ENCODE peak calls at places on chromosomes 2 and 18, in six cellular contexts. Q is IMR-90, P is lower leg skin, L is progenitor cell of endocrine pancreas, R is cardiac fibroblast, Z is kidney epithelial cell. I is an unnamed sample.

GRCh38 chr2:35374845-35375244 is 980.7 kb upstream of the CRIM1 start:
- DNase-seq in R (no peak), Q (no peak), Z (no peak), L (no peak), P (no peak), I (no peak)

GRCh38 chr2:72920317-72921087 is 3.2 kb downstream of the EMX1 start:
- DNase-seq in Z (no peak), P (peak), R (peak), L (no peak), Q (peak), I (peak)

GRCh38 chr2:196435189-196435588 is 204.3 kb upstream of the CCDC150 start:
- DNase-seq in R (no peak), P (no peak), Z (no peak), L (no peak), Q (peak), I (no peak)

GRCh38 chr2:203341741-203342310 is 13.6 kb downstream of the ABI2 start:
- DNase-seq in L (no peak), Z (no peak), P (no peak), R (no peak), Q (peak), I (no peak)

GRCh38 chr2:29269095-29270090 is 154.2 kb downstream of the CLIP4 start:
- DNase-seq in Z (no peak), R (no peak), L (no peak), P (peak), Q (no peak), I (no peak)

GRCh38 chr2:96897491-96898134 is 27.7 kb upstream of the SEMA4C start:
- DNase-seq in R (peak), P (no peak), Q (peak), Z (no peak), L (no peak), I (no peak)

GRCh38 chr18:67525328-67526110 is 9.0 kb upstream of the DSEL start:
- DNase-seq in L (no peak), R (peak), Q (peak), Z (peak), P (peak), I (no peak)

GRCh38 chr2:9803023-9803805 is 40.1 kb upstream of the TAF1B start:
- DNase-seq in R (no peak), Z (no peak), P (peak), Q (no peak), L (no peak), I (no peak)

GRCh38 chr2:174376967-174377366 is 18.6 kb upstream of the SCRN3 start:
- DNase-seq in L (no peak), Q (peak), P (no peak), Z (no peak), R (peak), I (no peak)

GRCh38 chr2:160408575-160409291 is 84.9 kb downstream of the RBMS1 start:
- DNase-seq in L (no peak), Z (no peak), Q (no peak), P (no peak), R (no peak), I (no peak)

GRCh38 chr2:168355110-168355509 is 101.0 kb upstream of the CERS6 start:
- DNase-seq in R (no peak), Q (no peak), Z (no peak), L (no peak), P (no peak), I (no peak)

GRCh38 chr2:119214453-119214852 is 9.2 kb upstream of the STEAP3 start:
- DNase-seq in R (no peak), P (no peak), Q (no peak), L (no peak), Z (no peak), I (no peak)

GRCh38 chr18:68121308-68121707 is 593.6 kb downstream of the TMX3 start:
- DNase-seq in P (no peak), Z (no peak), R (no peak), Q (peak), L (no peak), I (no peak)

GRCh38 chr2:47024046-47024445 is 108.4 kb upstream of the MCFD2 start:
- DNase-seq in Q (no peak), L (no peak), R (no peak), Z (no peak), P (no peak), I (no peak)

GRCh38 chr2:196381464-196381863 is 210.1 kb upstream of the STK17B start:
- DNase-seq in R (no peak), Q (no peak), P (no peak), Z (no peak), L (no peak), I (no peak)

DNA sequence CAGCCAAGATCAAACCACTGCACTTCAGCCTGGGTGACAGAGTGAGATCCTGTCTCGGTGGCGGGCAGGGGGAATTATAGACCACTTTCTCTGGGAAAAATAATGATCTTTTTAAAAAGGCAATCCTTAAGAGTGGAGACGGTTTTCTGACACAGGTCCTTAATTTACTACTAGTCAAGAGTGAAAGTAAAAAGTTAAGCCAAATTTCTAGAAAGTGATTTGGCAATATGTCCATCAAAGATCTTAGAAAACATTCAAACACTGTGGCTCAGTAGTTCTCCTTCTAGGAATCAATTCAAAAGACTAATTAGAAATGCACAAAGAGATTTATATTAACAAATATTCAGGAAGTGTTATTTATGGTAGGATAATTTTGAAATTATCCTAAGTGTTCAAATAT is 148.5 kb upstream of the DNMT3A start:
- DNase-seq in Z (no peak), L (no peak), R (no peak), P (no peak), Q (no peak), I (no peak)
- TF ChIP-seq CTCF in Z (no peak), L (no peak), R (no peak), P (no peak), Q (no peak), I (no peak)

GRCh38 chr2:137983581-137983980 is 19.3 kb downstream of the HNMT start:
- DNase-seq in Z (no peak), Q (no peak), L (no peak), P (no peak), R (no peak), I (no peak)
- TF ChIP-seq CTCF in Z (no peak), Q (no peak), L (no peak), P (no peak), R (no peak), I (no peak)

GRCh38 chr2:31151501-31151900 is 13.3 kb upstream of the GALNT14 start:
- DNase-seq in P (peak), L (no peak), Z (no peak), R (no peak), Q (no peak), I (no peak)
- TF ChIP-seq CTCF in P (no peak), L (peak), Z (no peak), R (no peak), Q (peak), I (no peak)

DNA sequence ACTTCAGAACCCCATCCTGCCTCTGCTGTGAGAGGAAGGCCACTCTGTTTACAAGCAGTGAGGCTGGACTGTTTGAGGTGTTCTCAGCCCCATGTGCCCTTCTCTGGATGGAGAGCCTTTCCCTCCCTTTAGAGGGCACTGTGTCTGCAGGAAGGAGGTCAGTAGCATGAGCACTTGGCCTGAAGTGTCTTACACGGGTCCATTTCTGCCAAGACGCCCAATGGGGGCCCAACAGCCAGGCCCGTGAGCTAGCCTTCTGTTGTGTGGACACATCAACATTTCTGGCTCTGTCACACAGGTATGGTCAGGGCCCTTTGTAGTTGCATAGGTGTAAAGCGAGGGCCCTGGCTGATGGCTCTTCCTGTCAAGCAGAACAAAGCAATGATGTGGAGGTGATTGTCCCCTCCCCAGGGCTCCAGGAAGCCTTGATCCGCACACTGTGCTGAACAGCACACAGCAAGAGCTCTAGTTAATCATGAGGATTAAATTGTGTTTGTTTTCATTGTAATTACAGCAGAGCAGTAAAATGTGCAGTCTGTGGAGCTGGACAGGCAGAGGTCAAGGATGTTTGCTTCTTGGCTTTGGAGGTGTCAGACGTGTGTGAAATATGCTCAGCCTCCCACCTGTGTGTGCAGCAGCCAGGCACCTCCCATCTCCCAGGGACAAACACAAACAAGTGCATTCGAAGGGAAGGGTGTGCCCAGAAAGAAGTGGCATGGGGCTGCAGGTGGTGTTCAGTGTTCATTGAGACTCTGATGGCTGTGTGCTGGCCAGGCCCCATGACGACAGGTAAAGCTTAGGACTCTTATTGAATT is 132.1 kb downstream of the SH3RF3 start:
- DNase-seq in Z (no peak), R (peak), Q (peak), L (no peak), P (peak), I (no peak)
- TF ChIP-seq CTCF in Z (peak), R (peak), Q (peak), L (peak), P (no peak), I (peak)

DNA sequence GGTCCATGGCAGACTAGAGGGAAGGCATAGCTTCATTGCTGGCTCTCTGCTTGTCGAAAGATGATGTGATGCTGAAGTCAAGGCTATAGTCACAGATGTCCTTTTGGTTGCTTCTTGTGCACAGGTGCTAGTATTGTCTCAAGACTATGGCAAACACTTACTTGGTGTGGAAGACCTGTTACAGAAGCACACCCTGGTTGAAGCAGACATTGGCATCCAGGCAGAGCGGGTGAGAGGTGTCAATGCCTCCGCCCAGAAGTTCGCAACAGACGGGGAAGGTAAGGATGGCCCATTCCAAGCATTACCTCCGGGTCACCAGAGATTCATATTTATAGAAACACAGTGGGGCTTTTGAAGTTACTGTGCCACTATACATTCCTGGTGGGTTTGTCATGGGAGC is 95.5 kb upstream of the EML6 start:
- DNase-seq in Q (no peak), P (no peak), R (no peak), L (no peak), Z (no peak), I (no peak)
- TF ChIP-seq CTCF in Q (no peak), P (no peak), R (no peak), L (no peak), Z (no peak), I (no peak)

DNA sequence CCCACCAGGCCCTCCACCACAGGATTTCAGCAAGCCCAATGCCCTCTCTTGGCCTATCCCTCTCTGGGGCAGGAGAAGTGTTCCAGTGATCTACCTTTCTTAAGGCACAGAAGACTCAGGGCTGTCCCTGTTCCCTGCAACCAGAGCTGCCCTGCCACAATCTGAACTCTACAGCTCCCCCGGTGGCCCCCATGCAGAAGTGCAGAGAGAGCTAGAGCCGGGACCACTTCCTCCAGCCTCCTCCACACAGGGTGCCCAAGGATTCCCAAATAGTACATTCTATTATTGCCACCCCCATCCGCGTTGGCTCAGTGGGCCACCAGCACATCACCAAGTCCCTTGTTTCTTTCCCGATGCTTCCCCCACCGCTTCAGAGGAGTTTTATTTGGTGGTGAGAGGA is 114.8 kb upstream of the PTPRM start:
- DNase-seq in R (peak), Q (peak), L (no peak), Z (no peak), P (no peak), I (no peak)
- TF ChIP-seq CTCF in R (peak), Q (peak), L (peak), Z (peak), P (no peak), I (peak)

I was measured in type B pancreatic cell.